ENCODE peak calls at places on chromosomes 2 and 18, in six cellular contexts. One of them, this sample, is unnamed. For H3K4me1, the result is how much of the 10 kb centered on the place peaks cover.

GRCh38 chr2:144261966-144262365 is 258.0 kb downstream of the ZEB2 start:
- DNase-seq in heart right ventricle: no peak
- DNase-seq in PC-9: no peak
- DNase-seq in ovary: no peak
- DNase-seq in transverse colon: no peak
- DNase-seq in stomach: no peak
- DNase-seq in this sample: no peak

GRCh38 chr18:73688851-73689659 is 458.6 kb downstream of the FBXO15 start:
- DNase-seq in heart right ventricle: no peak
- DNase-seq in PC-9: no peak
- DNase-seq in ovary: no peak
- DNase-seq in transverse colon: no peak
- DNase-seq in stomach: no peak
- DNase-seq in this sample: no peak

GRCh38 chr2:10065683-10066055 is 14.5 kb downstream of the CYS1 start:
- DNase-seq in heart right ventricle: no peak
- DNase-seq in PC-9: no peak
- DNase-seq in ovary: no peak
- DNase-seq in transverse colon: no peak
- DNase-seq in stomach: no peak
- DNase-seq in this sample: no peak

GRCh38 chr18:68660355-68661183 is 54.3 kb downstream of the TMX3 start:
- DNase-seq in heart right ventricle: no peak
- DNase-seq in PC-9: no peak
- DNase-seq in ovary: no peak
- DNase-seq in transverse colon: no peak
- DNase-seq in stomach: no peak
- DNase-seq in this sample: no peak

GRCh38 chr2:181738074-181738473 is 57.8 kb upstream of the NEUROD1 start:
- DNase-seq in heart right ventricle: no peak
- DNase-seq in PC-9: no peak
- DNase-seq in ovary: no peak
- DNase-seq in transverse colon: no peak
- DNase-seq in stomach: no peak
- DNase-seq in this sample: no peak

GRCh38 chr2:26396734-26397298 is 4.9 kb upstream of the DRC1 start:
- DNase-seq in heart right ventricle: no peak
- DNase-seq in PC-9: no peak
- DNase-seq in ovary: no peak
- DNase-seq in transverse colon: no peak
- DNase-seq in stomach: no peak
- DNase-seq in this sample: no peak

GRCh38 chr2:15748736-15749323 is 157.2 kb downstream of the DDX1 start:
- DNase-seq in heart right ventricle: no peak
- DNase-seq in PC-9: no peak
- DNase-seq in ovary: no peak
- DNase-seq in transverse colon: peak
- DNase-seq in stomach: peak
- DNase-seq in this sample: no peak

GRCh38 chr2:57549642-57550102 is 496.9 kb upstream of the VRK2 start:
- DNase-seq in heart right ventricle: no peak
- DNase-seq in PC-9: no peak
- DNase-seq in ovary: no peak
- DNase-seq in transverse colon: no peak
- DNase-seq in stomach: no peak
- DNase-seq in this sample: no peak

GRCh38 chr2:28160986-28161425 is 231.7 kb upstream of the FOSL2 start:
- DNase-seq in heart right ventricle: no peak
- DNase-seq in PC-9: no peak
- DNase-seq in ovary: no peak
- DNase-seq in transverse colon: no peak
- DNase-seq in stomach: no peak
- DNase-seq in this sample: no peak

DNA sequence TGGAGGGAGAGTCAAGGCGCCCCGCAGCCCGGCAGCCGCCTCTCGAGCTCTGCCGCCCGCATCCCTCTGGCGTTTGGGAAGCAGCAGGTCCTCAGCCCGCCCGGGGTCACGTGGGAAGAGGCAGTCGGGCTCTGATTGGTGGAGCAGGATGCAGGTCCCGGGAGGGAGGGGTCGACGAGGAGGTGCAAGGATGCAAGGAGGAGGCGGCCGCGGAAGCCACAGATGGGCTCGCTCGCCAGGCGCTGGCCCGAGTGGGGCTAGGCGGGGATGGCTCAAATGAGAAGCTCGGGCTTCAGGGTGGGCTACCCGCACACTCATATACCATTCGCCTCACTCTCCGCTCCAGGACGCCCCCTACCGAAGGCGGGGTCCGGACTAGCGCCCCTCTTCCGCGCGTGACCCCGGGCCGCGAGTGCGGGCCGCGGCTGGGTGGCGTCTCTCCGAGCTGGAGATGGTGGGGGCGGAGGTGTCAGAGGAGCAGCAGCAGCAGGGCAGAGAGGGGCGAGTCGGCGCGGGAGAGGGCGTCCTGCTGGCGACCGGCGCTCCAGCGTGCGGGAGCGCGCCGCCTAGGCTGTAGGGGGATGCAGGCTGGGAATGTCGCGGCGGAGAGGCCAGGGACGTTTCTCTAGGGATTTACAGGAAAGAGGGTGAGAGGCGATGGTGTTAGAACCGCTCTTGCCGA is at the start of gene TMEFF2:
- DNase-seq in heart right ventricle: peak
- DNase-seq in PC-9: no peak
- DNase-seq in ovary: peak
- DNase-seq in transverse colon: peak
- DNase-seq in stomach: peak
- DNase-seq in this sample: peak
- TF ChIP-seq CTCF in heart right ventricle: no peak
- TF ChIP-seq CTCF in PC-9: no peak
- TF ChIP-seq CTCF in ovary: no peak
- TF ChIP-seq CTCF in transverse colon: no peak
- TF ChIP-seq CTCF in stomach: no peak
- TF ChIP-seq CTCF in this sample: no peak

GRCh38 chr2:88999365-88999764 is 307.9 kb downstream of the RPIA start:
- DNase-seq in heart right ventricle: no peak
- DNase-seq in PC-9: no peak
- DNase-seq in ovary: no peak
- DNase-seq in transverse colon: no peak
- DNase-seq in stomach: no peak
- DNase-seq in this sample: no peak
- H3K4me3 ChIP-seq in heart right ventricle: no peak
- H3K4me3 ChIP-seq in PC-9: no peak
- H3K4me3 ChIP-seq in ovary: no peak
- H3K4me3 ChIP-seq in transverse colon: no peak
- H3K4me3 ChIP-seq in stomach: no peak
- H3K4me3 ChIP-seq in this sample: no peak

GRCh38 chr18:78939734-78940260 is 39.8 kb upstream of the SALL3 start:
- DNase-seq in heart right ventricle: no peak
- DNase-seq in PC-9: no peak
- DNase-seq in ovary: no peak
- DNase-seq in transverse colon: no peak
- DNase-seq in stomach: no peak
- DNase-seq in this sample: no peak
- H3K4me1 ChIP-seq in heart right ventricle: under half
- H3K4me1 ChIP-seq in PC-9: under half
- H3K4me1 ChIP-seq in ovary: under half
- H3K4me1 ChIP-seq in transverse colon: under half
- H3K4me1 ChIP-seq in stomach: under half
- H3K4me1 ChIP-seq in this sample: under half

DNA sequence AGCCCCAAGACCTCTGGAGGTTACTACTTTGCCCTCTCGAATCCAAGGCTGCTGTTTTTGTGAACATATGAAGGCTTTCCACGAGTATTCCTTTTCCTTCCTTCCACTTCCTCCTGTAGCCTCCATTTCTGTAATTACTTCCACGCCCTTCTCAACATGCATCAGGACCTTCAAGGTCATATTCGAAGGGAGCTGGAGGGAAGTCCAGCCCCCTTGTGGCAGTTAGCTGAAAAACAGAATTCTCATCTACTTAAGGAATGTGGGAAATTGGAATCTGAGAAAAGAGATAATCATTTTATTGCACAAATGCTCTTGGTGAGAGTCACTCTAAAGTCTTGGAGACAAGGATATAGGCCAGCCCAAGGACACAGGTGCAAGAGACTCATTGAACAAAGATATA is 1000.2 kb downstream of the TDRD15 start:
- DNase-seq in heart right ventricle: no peak
- DNase-seq in PC-9: no peak
- DNase-seq in ovary: no peak
- DNase-seq in transverse colon: no peak
- DNase-seq in stomach: no peak
- DNase-seq in this sample: no peak
- TF ChIP-seq CTCF in heart right ventricle: peak
- TF ChIP-seq CTCF in PC-9: peak
- TF ChIP-seq CTCF in ovary: no peak
- TF ChIP-seq CTCF in transverse colon: no peak
- TF ChIP-seq CTCF in stomach: no peak
- TF ChIP-seq CTCF in this sample: no peak

GRCh38 chr2:46767706-46768105 is 147.9 kb downstream of the MCFD2 start:
- DNase-seq in heart right ventricle: no peak
- DNase-seq in PC-9: no peak
- DNase-seq in ovary: no peak
- DNase-seq in transverse colon: no peak
- DNase-seq in stomach: no peak
- DNase-seq in this sample: no peak

GRCh38 chr2:46763861-46764260 is 151.7 kb downstream of the MCFD2 start:
- DNase-seq in heart right ventricle: no peak
- DNase-seq in PC-9: no peak
- DNase-seq in ovary: no peak
- DNase-seq in transverse colon: no peak
- DNase-seq in stomach: no peak
- DNase-seq in this sample: no peak

GRCh38 chr2:46765045-46765444 is 150.6 kb downstream of the MCFD2 start:
- DNase-seq in heart right ventricle: no peak
- DNase-seq in PC-9: no peak
- DNase-seq in ovary: no peak
- DNase-seq in transverse colon: no peak
- DNase-seq in stomach: no peak
- DNase-seq in this sample: no peak

GRCh38 chr2:46769809-46770208 is 145.8 kb downstream of the MCFD2 start:
- DNase-seq in heart right ventricle: no peak
- DNase-seq in PC-9: no peak
- DNase-seq in ovary: no peak
- DNase-seq in transverse colon: no peak
- DNase-seq in stomach: no peak
- DNase-seq in this sample: no peak

GRCh38 chr2:46764547-46764946 is 151.1 kb downstream of the MCFD2 start:
- DNase-seq in heart right ventricle: no peak
- DNase-seq in PC-9: no peak
- DNase-seq in ovary: no peak
- DNase-seq in transverse colon: no peak
- DNase-seq in stomach: no peak
- DNase-seq in this sample: no peak
- H3K4me3 ChIP-seq in heart right ventricle: no peak
- H3K4me3 ChIP-seq in PC-9: no peak
- H3K4me3 ChIP-seq in ovary: no peak
- H3K4me3 ChIP-seq in transverse colon: no peak
- H3K4me3 ChIP-seq in stomach: no peak
- H3K4me3 ChIP-seq in this sample: no peak

GRCh38 chr2:99725810-99726209 is 236.0 kb upstream of the REV1 start:
- DNase-seq in heart right ventricle: no peak
- DNase-seq in PC-9: no peak
- DNase-seq in ovary: no peak
- DNase-seq in transverse colon: no peak
- DNase-seq in stomach: no peak
- DNase-seq in this sample: no peak
- H3K4me1 ChIP-seq in heart right ventricle: under half
- H3K4me1 ChIP-seq in PC-9: under half
- H3K4me1 ChIP-seq in ovary: under half
- H3K4me1 ChIP-seq in transverse colon: under half
- H3K4me1 ChIP-seq in stomach: under half
- H3K4me1 ChIP-seq in this sample: under half

This sample was measured in mucosa of descending colon.